ENCODE peak calls at places on chromosome 12, in nine cellular contexts. One of them, this sample, is unnamed.

GRCh38 chr12:57803317-57803893 is 15.1 kb downstream of the AVIL start:
- DNase-seq in naive thymus-derived CD8-positive, alpha-beta T cell: peak; percentile 37
- DNase-seq in AG04450: no peak
- DNase-seq in psoas muscle: peak; percentile 55
- DNase-seq in glutamatergic neuron: peak; percentile 72
- DNase-seq in foreskin fibroblast: peak; percentile 35
- DNase-seq in AG20443: peak; percentile 80
- DNase-seq in central memory CD4-positive, alpha-beta T cell: peak; percentile 19
- DNase-seq in HCEC 1CT: peak; percentile 58
- DNase-seq in this sample: peak; percentile 67

GRCh38 chr12:76202621-76203020 is 118.1 kb upstream of the NAP1L1 start:
- DNase-seq in naive thymus-derived CD8-positive, alpha-beta T cell: no peak
- DNase-seq in AG04450: no peak
- DNase-seq in AG20443: no peak
- DNase-seq in foreskin fibroblast: no peak
- DNase-seq in HCEC 1CT: no peak
- DNase-seq in psoas muscle: no peak
- DNase-seq in glutamatergic neuron: no peak
- DNase-seq in central memory CD4-positive, alpha-beta T cell: no peak
- DNase-seq in this sample: no peak

GRCh38 chr12:122125452-122126341 is 47.1 kb downstream of the MLXIP start:
- DNase-seq in naive thymus-derived CD8-positive, alpha-beta T cell: no peak
- DNase-seq in AG04450: no peak
- DNase-seq in psoas muscle: peak; percentile 82
- DNase-seq in central memory CD4-positive, alpha-beta T cell: no peak
- DNase-seq in HCEC 1CT: no peak
- DNase-seq in foreskin fibroblast: no peak
- DNase-seq in glutamatergic neuron: no peak
- DNase-seq in AG20443: no peak
- DNase-seq in this sample: no peak

GRCh38 chr12:70576341-70577282 is 60.6 kb downstream of the PTPRB start:
- DNase-seq in HCEC 1CT: peak; percentile 69
- DNase-seq in psoas muscle: no peak
- DNase-seq in AG20443: peak; percentile 71
- DNase-seq in glutamatergic neuron: no peak
- DNase-seq in foreskin fibroblast: peak; percentile 53
- DNase-seq in naive thymus-derived CD8-positive, alpha-beta T cell: peak; percentile 50
- DNase-seq in AG04450: peak; percentile 50
- DNase-seq in central memory CD4-positive, alpha-beta T cell: peak; percentile 36
- DNase-seq in this sample: peak; percentile 42

GRCh38 chr12:100173111-100173510 is 27.5 kb upstream of the ACTR6 start:
- DNase-seq in naive thymus-derived CD8-positive, alpha-beta T cell: no peak
- DNase-seq in HCEC 1CT: no peak
- DNase-seq in central memory CD4-positive, alpha-beta T cell: no peak
- DNase-seq in AG04450: no peak
- DNase-seq in glutamatergic neuron: no peak
- DNase-seq in foreskin fibroblast: no peak
- DNase-seq in psoas muscle: no peak
- DNase-seq in AG20443: no peak
- DNase-seq in this sample: no peak

GRCh38 chr12:123983822-123984485 is 10.9 kb downstream of the ZNF664 start:
- DNase-seq in AG04450: no peak
- DNase-seq in glutamatergic neuron: no peak
- DNase-seq in AG20443: peak; percentile 65
- DNase-seq in central memory CD4-positive, alpha-beta T cell: peak; percentile 43
- DNase-seq in psoas muscle: no peak
- DNase-seq in naive thymus-derived CD8-positive, alpha-beta T cell: peak; percentile 62
- DNase-seq in foreskin fibroblast: peak; percentile 56
- DNase-seq in HCEC 1CT: peak; percentile 66
- DNase-seq in this sample: peak; percentile 27

GRCh38 chr12:115722181-115722580 is 555.3 kb downstream of the MED13L start:
- DNase-seq in HCEC 1CT: no peak
- DNase-seq in central memory CD4-positive, alpha-beta T cell: no peak
- DNase-seq in AG20443: no peak
- DNase-seq in naive thymus-derived CD8-positive, alpha-beta T cell: no peak
- DNase-seq in foreskin fibroblast: no peak
- DNase-seq in AG04450: no peak
- DNase-seq in glutamatergic neuron: no peak
- DNase-seq in psoas muscle: no peak
- DNase-seq in this sample: no peak

GRCh38 chr12:67326637-67327036 is 57.5 kb downstream of the CAND1 start:
- DNase-seq in HCEC 1CT: no peak
- DNase-seq in foreskin fibroblast: no peak
- DNase-seq in central memory CD4-positive, alpha-beta T cell: no peak
- DNase-seq in psoas muscle: no peak
- DNase-seq in AG04450: no peak
- DNase-seq in naive thymus-derived CD8-positive, alpha-beta T cell: no peak
- DNase-seq in glutamatergic neuron: no peak
- DNase-seq in AG20443: no peak
- DNase-seq in this sample: no peak

GRCh38 chr12:88756153-88756552 is 175.9 kb upstream of the KITLG start:
- DNase-seq in glutamatergic neuron: no peak
- DNase-seq in AG20443: no peak
- DNase-seq in central memory CD4-positive, alpha-beta T cell: no peak
- DNase-seq in AG04450: no peak
- DNase-seq in psoas muscle: no peak
- DNase-seq in HCEC 1CT: no peak
- DNase-seq in foreskin fibroblast: no peak
- DNase-seq in naive thymus-derived CD8-positive, alpha-beta T cell: no peak
- DNase-seq in this sample: no peak